ENCODE peak calls at places on chromosomes 11 and 22, in four cellular contexts. One of them, this sample, is unnamed.

GRCh38 chr22:36922752-36923457 is 9.5 kb downstream of the CSF2RB start:
- DNase-seq in stromal cell of bone marrow: no peak
- DNase-seq in pulmonary artery endothelial cell: no peak
- DNase-seq in neural progenitor cell: no peak
- DNase-seq in this sample: no peak

GRCh38 chr11:45930031-45930794 is 7.8 kb downstream of the LARGE2 start:
- DNase-seq in stromal cell of bone marrow: no peak
- DNase-seq in pulmonary artery endothelial cell: no peak
- DNase-seq in neural progenitor cell: no peak
- DNase-seq in this sample: peak; percentile 36

GRCh38 chr22:22953796-22954195 is 66.2 kb downstream of the IGLL5 start:
- DNase-seq in stromal cell of bone marrow: no peak
- DNase-seq in pulmonary artery endothelial cell: no peak
- DNase-seq in neural progenitor cell: peak; percentile 66
- DNase-seq in this sample: no peak

GRCh38 chr11:8097926-8098325 is 16.9 kb downstream of the TUB start:
- DNase-seq in stromal cell of bone marrow: no peak
- DNase-seq in pulmonary artery endothelial cell: no peak
- DNase-seq in neural progenitor cell: no peak
- DNase-seq in this sample: no peak

GRCh38 chr11:47373876-47374820 is 4.2 kb downstream of the SPI1 start:
- DNase-seq in stromal cell of bone marrow: peak; percentile 36
- DNase-seq in pulmonary artery endothelial cell: peak; percentile 32
- DNase-seq in neural progenitor cell: peak; percentile 84
- DNase-seq in this sample: peak; percentile 89

GRCh38 chr22:19873960-19874306 is 19.3 kb upstream of the GNB1L start:
- DNase-seq in stromal cell of bone marrow: no peak
- DNase-seq in pulmonary artery endothelial cell: no peak
- DNase-seq in neural progenitor cell: no peak
- DNase-seq in this sample: no peak

GRCh38 chr22:22431271-22432220 is 77.0 kb downstream of the ZNF280B start:
- DNase-seq in stromal cell of bone marrow: peak; percentile 30
- DNase-seq in pulmonary artery endothelial cell: no peak
- DNase-seq in neural progenitor cell: peak; percentile 75
- DNase-seq in this sample: peak; percentile 74

GRCh38 chr22:28442264-28442950 is 237.2 kb downstream of the TTC28 start:
- DNase-seq in stromal cell of bone marrow: peak; percentile 40
- DNase-seq in pulmonary artery endothelial cell: no peak
- DNase-seq in neural progenitor cell: peak; percentile 91
- DNase-seq in this sample: peak; percentile 86

GRCh38 chr11:15793032-15793996 is 563.0 kb downstream of the SOX6 start:
- DNase-seq in stromal cell of bone marrow: peak; percentile 86
- DNase-seq in pulmonary artery endothelial cell: no peak
- DNase-seq in neural progenitor cell: no peak
- DNase-seq in this sample: no peak

GRCh38 chr11:17171342-17171741 is 36.4 kb downstream of the PIK3C2A start:
- DNase-seq in stromal cell of bone marrow: no peak
- DNase-seq in pulmonary artery endothelial cell: peak; percentile 13
- DNase-seq in neural progenitor cell: no peak
- DNase-seq in this sample: no peak

GRCh38 chr11:41274831-41275230 is 184.6 kb downstream of the LRRC4C start:
- DNase-seq in stromal cell of bone marrow: no peak
- DNase-seq in pulmonary artery endothelial cell: no peak
- DNase-seq in neural progenitor cell: no peak
- DNase-seq in this sample: no peak

GRCh38 chr11:79371152-79371551 is 69.7 kb downstream of the TENM4 start:
- DNase-seq in stromal cell of bone marrow: no peak
- DNase-seq in pulmonary artery endothelial cell: no peak
- DNase-seq in neural progenitor cell: no peak
- DNase-seq in this sample: peak; percentile 43

GRCh38 chr22:23107487-23108323 is 34.1 kb downstream of the RSPH14 start:
- DNase-seq in stromal cell of bone marrow: no peak
- DNase-seq in pulmonary artery endothelial cell: no peak
- DNase-seq in neural progenitor cell: no peak
- DNase-seq in this sample: no peak

This sample was measured in H9.